ENCODE peak calls at places on chromosomes 6 and 20, in five cellular contexts. T is breast epithelium, F is cardiac muscle cell, S is fibroblast of lung, N is hepatocyte. C is an unnamed sample.
A peak's percentile ranks its signal among the peaks of the same experiment; 100 is the strongest.

GRCh38 chr20:49167811-49168507 is 20.2 kb downstream of the STAU1 start:
- DNase-seq in N (no peak), F (no peak), S (peak; percentile 71), T (no peak), C (no peak)

GRCh38 chr6:13427838-13428527 is 59.4 kb downstream of the GFOD1 start:
- DNase-seq in N (no peak), T (no peak), S (no peak), F (peak; percentile 48), C (no peak)

GRCh38 chr20:23436681-23437080 is 2.8 kb upstream of the CSTL1 start:
- DNase-seq in T (no peak), F (no peak), S (no peak), N (peak; percentile 42), C (no peak)

GRCh38 chr20:43748274-43748673 is 21.5 kb upstream of the GTSF1L start:
- DNase-seq in T (no peak), N (no peak), F (no peak), S (peak; percentile 51), C (no peak)

GRCh38 chr6:13383280-13384163 is 55.2 kb upstream of the TBC1D7 start:
- DNase-seq in N (no peak), S (peak; percentile 68), T (no peak), F (no peak), C (no peak)

GRCh38 chr6:46652232-46652602 is 401 bp downstream of the CYP39A1 start:
- DNase-seq in F (no peak), N (peak; percentile 5), S (no peak), T (no peak), C (no peak)

GRCh38 chr6:74969591-74970267 is 236.1 kb downstream of the COL12A1 start:
- DNase-seq in F (no peak), T (no peak), N (no peak), S (no peak), C (no peak)

GRCh38 chr20:63448050-63448449 is 24.4 kb downstream of the KCNQ2 start:
- DNase-seq in T (no peak), F (no peak), S (no peak), N (peak; percentile 35), C (no peak)

GRCh38 chr20:4090756-4091331 is 75.5 kb upstream of the RNF24 start:
- DNase-seq in T (peak; percentile 11), F (no peak), S (peak; percentile 52), N (peak; percentile 33), C (no peak)

GRCh38 chr6:14458669-14459266 is 341.2 kb downstream of the CD83 start:
- DNase-seq in N (peak; percentile 39), F (no peak), T (no peak), S (peak; percentile 96), C (no peak)

GRCh38 chr20:31604567-31605030 is 490 bp upstream of the ID1 start:
- DNase-seq in T (no peak), F (peak; percentile 53), N (no peak), S (no peak), C (no peak)

GRCh38 chr20:31602779-31603441 is 2.2 kb upstream of the ID1 start:
- DNase-seq in N (peak; percentile 67), T (no peak), F (no peak), S (peak; percentile 76), C (no peak)

GRCh38 chr20:31605031-31605901 is at the start of gene ID1:
- DNase-seq in N (peak; percentile 100), T (peak; percentile 86), S (peak; percentile 96), F (peak; percentile 98), C (peak; percentile 96)

GRCh38 chr20:31603822-31604566 is 1.1 kb upstream of the ID1 start:
- DNase-seq in F (peak; percentile 100), N (peak; percentile 100), T (peak; percentile 85), S (peak; percentile 95), C (peak; percentile 97)

DNA sequence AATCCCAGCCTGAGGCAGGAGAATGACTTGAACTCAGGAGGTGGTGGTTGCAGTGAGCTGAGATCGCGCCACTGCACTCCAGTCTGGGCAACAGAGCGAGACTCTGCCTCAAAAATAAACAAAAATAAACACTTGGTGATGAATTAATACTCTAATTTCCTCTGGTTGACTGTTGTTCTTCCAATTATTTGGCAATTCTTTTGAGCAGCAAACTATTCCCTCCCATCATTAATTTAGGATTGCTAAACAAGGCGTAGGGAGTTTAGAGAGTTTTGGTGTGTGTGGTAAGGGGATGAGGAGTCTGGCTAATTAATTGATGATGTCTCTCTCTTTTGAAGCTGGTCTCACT is 2.7 kb upstream of the ID1 start:
- DNase-seq in T (no peak), F (no peak), S (peak; percentile 49), N (no peak), C (no peak)
- H3K27ac ChIP-seq in T (no peak overlapping the region), F (peak overlapping the region; percentile 99), S (peak overlapping the region; percentile 98), N (peak overlapping the region; percentile 97), C (peak overlapping the region; percentile 94)

DNA sequence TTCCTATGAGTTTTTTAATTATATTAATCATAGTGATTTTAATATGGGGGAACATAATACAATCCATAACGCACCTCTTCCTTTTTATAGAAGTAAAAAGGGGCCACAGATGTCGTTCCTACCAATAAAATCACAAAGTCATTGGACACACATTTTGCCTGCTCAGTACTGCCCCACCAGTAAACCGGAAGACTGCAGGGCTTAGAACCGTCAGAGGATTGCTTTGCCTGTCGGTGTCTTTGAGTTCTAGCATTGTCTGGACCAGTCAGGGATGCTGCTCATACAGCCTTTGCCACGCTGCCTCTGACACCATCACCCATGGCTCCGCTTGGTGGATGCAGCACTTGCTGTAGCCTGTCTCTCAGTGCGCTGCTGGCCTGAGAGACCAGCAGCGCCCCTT is 853.6 kb downstream of the C6orf118 start:
- DNase-seq in S (no peak), F (no peak), T (no peak), N (no peak), C (no peak)
- TF ChIP-seq CTCF in S (no peak), F (no peak), T (no peak), N (no peak), C (no peak)

DNA sequence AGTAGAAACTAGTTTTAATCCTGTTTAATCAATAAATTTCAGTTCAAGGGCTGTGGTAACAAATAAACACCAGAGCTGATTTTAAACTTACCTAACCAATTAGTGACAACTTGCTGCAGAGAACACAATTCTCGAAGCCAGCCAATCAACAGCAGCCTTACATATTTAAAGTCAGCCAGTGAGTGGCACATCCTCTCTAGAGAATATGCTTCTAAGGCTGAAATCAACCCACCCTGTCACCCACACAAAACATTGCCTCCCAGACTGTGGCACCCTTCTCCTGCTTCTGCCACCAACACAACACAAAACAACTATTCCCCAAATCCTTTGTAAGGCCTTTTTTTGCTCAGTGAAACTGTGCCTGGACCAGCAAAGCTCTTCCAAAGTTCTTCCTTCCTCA is 306.0 kb downstream of the EYA4 start:
- DNase-seq in F (no peak), N (no peak), T (no peak), S (no peak), C (no peak)
- H3K4me3 ChIP-seq in F (no peak overlapping the region), N (no peak overlapping the region), T (no peak overlapping the region), S (no peak overlapping the region), C (no peak overlapping the region)

DNA sequence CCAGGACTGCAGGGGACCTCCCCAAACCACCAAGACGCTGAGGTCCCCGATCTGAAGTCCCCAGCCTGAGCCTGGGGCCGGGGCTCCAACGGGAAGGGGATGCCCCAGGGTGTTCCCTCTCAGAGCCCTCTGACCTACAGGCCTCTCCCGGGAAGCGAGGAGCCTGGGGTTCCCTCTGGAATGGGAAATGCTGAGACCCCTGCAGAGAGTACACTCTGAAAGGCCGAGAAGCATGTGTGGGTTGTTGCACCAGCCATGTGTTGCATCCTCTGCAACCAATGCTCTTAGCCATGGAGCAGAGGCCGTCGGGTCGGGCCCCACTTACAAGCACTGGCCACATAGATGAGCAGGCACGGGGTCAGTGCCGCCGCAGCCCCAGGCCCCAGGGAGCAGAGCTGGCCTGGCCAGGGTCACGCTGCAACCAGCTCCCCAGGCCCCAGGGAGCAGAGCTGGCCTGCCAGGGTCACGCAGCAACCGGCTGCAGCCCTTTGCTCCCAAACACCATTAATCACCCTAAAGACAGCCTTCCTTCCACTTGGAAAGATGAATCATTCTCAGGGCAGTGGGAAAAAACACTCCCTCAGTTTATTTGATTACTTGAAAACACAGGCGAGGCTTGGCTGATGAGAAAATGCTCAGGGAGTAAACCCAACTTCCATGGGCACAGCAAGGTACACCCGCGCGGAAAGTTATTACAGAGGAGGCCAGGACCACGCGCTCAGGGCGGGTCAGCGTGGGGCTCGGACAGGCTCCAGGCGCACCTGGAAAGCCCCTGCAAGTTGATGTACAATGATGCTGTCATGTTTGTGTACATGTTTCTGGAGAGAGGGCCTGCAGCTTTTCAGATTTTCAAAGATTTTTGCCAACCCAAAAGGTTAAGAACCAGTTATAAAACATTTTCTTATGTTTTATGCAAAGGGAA is 78.0 kb upstream of the AFDN start:
- DNase-seq in T (no peak), S (no peak), F (no peak), N (peak; percentile 37), C (no peak)
- H3K27ac ChIP-seq in T (no peak overlapping the region), S (no peak overlapping the region), F (no peak overlapping the region), N (peak overlapping the region; percentile 26), C (no peak overlapping the region)

DNA sequence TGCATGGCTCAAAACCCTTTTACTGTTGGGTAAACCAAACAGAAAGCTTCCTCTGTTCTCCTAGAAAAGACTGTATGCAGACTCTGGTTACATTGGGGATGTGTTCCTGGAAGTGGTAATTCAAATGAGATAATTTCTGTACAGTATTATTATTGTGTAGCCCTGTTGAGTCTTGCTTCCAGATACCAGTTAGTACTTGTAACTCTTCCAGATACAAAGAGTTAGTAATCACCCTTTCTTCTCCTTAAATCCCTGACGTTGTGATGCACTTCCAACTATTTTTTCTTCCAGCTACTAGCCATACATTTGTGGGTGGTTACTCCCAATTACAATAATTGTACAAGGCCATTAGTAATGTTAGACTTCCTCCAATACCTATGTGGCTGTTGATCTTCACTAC is 42.3 kb upstream of the GRIK2 start:
- DNase-seq in S (no peak), F (no peak), T (no peak), N (no peak), C (no peak)
- TF ChIP-seq CTCF in S (no peak), F (no peak), T (no peak), N (no peak), C (no peak)

GRCh38 chr6:122799140-122799539 is 10.1 kb downstream of the SMPDL3A start:
- DNase-seq in S (no peak), T (no peak), F (no peak), N (no peak), C (no peak)

GRCh38 chr6:122797537-122797936 is 8.5 kb downstream of the SMPDL3A start:
- DNase-seq in S (no peak), N (no peak), T (no peak), F (no peak), C (no peak)

GRCh38 chr6:122799916-122800701 is 11.1 kb downstream of the SMPDL3A start:
- DNase-seq in S (peak; percentile 39), F (no peak), T (no peak), N (peak; percentile 47), C (no peak)

GRCh38 chr6:122800906-122801305 is 11.8 kb downstream of the SMPDL3A start:
- DNase-seq in F (no peak), N (no peak), T (no peak), S (no peak), C (no peak)

GRCh38 chr6:122798099-122798641 is 9.1 kb downstream of the SMPDL3A start:
- DNase-seq in S (peak; percentile 68), T (no peak), N (peak; percentile 87), F (peak; percentile 21), C (no peak)
- H3K4me3 ChIP-seq in S (no peak overlapping the region), T (no peak overlapping the region), N (no peak overlapping the region), F (no peak overlapping the region), C (no peak overlapping the region)

GRCh38 chr6:167760979-167761793 is 65.5 kb upstream of the AFDN start:
- DNase-seq in T (peak; percentile 67), N (peak; percentile 69), S (peak; percentile 75), F (peak; percentile 40), C (peak; percentile 70)
- H3K27ac ChIP-seq in T (peak overlapping the region; percentile 53), N (peak overlapping the region; percentile 81), S (no peak overlapping the region), F (no peak overlapping the region), C (no peak overlapping the region)

C was measured in tibial artery.